ENCODE peak calls at places on chromosomes 7 and 10, in five cellular contexts. H is A549, B is HepG2, U is K562, M is H1. Q is an unnamed sample.

GRCh38 chr7:147635288-147635687 is 955.3 kb upstream of the C7orf33 start:
- DNase-seq in H (no peak), B (no peak), U (no peak), M (no peak), Q (no peak)

GRCh38 chr10:5627486-5628044 is 38.8 kb downstream of the ASB13 start:
- DNase-seq in H (no peak), B (peak), U (no peak), M (no peak), Q (no peak)

GRCh38 chr7:50226669-50227068 is 77.8 kb upstream of the IKZF1 start:
- DNase-seq in H (no peak), B (no peak), U (no peak), M (no peak), Q (no peak)

GRCh38 chr7:1455241-1455939 is 3.9 kb downstream of the MICALL2 start:
- DNase-seq in H (no peak), B (no peak), U (no peak), M (no peak), Q (no peak)

GRCh38 chr10:113995201-113995600 is 48.5 kb upstream of the ADRB1 start:
- DNase-seq in H (no peak), B (no peak), U (no peak), M (no peak), Q (no peak)

GRCh38 chr10:15703944-15704580 is 15.7 kb downstream of the ITGA8 start:
- DNase-seq in H (no peak), B (no peak), U (no peak), M (no peak), Q (no peak)

GRCh38 chr7:30285067-30285530 is 702 bp downstream of the ZNRF2 start:
- DNase-seq in H (no peak), B (no peak), U (peak), M (no peak), Q (peak)

GRCh38 chr10:93028881-93029280 is 31.7 kb upstream of the CYP26C1 start:
- DNase-seq in H (peak), B (no peak), U (no peak), M (no peak), Q (peak)

GRCh38 chr7:17233643-17234397 is 64.6 kb upstream of the AHR start:
- DNase-seq in H (no peak), B (no peak), U (no peak), M (no peak), Q (no peak)

GRCh38 chr10:110860576-110861241 is 11.0 kb upstream of the PDCD4 start:
- DNase-seq in H (no peak), B (peak), U (no peak), M (no peak), Q (no peak)

GRCh38 chr7:155796381-155797261 is 15.6 kb downstream of the SHH start:
- DNase-seq in H (peak), B (no peak), U (peak), M (no peak), Q (no peak)

GRCh38 chr10:133461841-133462240 is 8.1 kb downstream of the SCART1 start:
- DNase-seq in H (no peak), B (no peak), U (no peak), M (no peak), Q (no peak)

GRCh38 chr7:8480466-8480865 is 47.1 kb downstream of the NXPH1 start:
- DNase-seq in H (no peak), B (no peak), U (no peak), M (no peak), Q (no peak)

GRCh38 chr7:84412161-84412969 is 217.8 kb upstream of the SEMA3A start:
- DNase-seq in H (peak), B (peak), U (no peak), M (no peak), Q (peak)

GRCh38 chr7:37230221-37230620 is 218.4 kb downstream of the ELMO1 start:
- DNase-seq in H (no peak), B (no peak), U (peak), M (no peak), Q (no peak)

GRCh38 chr10:19847321-19847720 is 31.1 kb downstream of the PLXDC2 start:
- DNase-seq in H (no peak), B (no peak), U (no peak), M (no peak), Q (peak)

DNA sequence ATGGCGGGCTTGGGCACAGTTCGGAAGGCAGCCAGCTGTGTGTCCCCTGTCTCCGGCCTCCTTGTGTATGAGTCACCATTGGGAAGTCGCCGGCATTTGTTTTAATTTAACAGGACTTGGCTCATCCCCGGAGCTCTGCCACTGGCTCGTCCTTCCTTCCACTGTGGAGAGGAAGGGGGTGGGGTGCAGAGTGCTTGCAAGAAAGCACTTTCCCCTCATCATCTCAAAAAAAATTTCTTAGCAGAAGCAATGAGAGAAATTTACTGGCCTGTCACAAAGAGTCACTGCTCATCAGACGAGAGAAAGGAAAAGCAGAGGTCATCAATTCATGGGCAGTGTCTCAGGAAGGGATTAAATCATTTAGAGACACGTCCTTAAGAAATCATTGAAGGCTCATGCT is 93.2 kb downstream of the BMS1 start:
- DNase-seq in H (no peak), B (no peak), U (no peak), M (no peak), Q (peak)
- TF ChIP-seq MAFK in H (no peak), B (no peak), U (no peak), M (no peak), Q (no peak)

GRCh38 chr10:61016630-61017029 is 72.6 kb upstream of the RHOBTB1 start:
- DNase-seq in H (no peak), B (no peak), U (no peak), M (no peak), Q (no peak)

GRCh38 chr10:61024801-61025201 is 80.8 kb upstream of the RHOBTB1 start:
- DNase-seq in H (peak), B (peak), U (peak), M (no peak), Q (peak)

GRCh38 chr10:61020420-61021158 is 76.6 kb upstream of the RHOBTB1 start:
- DNase-seq in H (no peak), B (no peak), U (no peak), M (no peak), Q (no peak)

GRCh38 chr10:61023053-61023452 is 79.1 kb upstream of the RHOBTB1 start:
- DNase-seq in H (no peak), B (no peak), U (no peak), M (no peak), Q (no peak)

GRCh38 chr10:61021926-61022325 is 77.9 kb upstream of the RHOBTB1 start:
- DNase-seq in H (no peak), B (no peak), U (no peak), M (no peak), Q (no peak)
- TF ChIP-seq RAD21 in H (no peak), B (no peak), U (no peak), M (no peak), Q (no peak)

DNA sequence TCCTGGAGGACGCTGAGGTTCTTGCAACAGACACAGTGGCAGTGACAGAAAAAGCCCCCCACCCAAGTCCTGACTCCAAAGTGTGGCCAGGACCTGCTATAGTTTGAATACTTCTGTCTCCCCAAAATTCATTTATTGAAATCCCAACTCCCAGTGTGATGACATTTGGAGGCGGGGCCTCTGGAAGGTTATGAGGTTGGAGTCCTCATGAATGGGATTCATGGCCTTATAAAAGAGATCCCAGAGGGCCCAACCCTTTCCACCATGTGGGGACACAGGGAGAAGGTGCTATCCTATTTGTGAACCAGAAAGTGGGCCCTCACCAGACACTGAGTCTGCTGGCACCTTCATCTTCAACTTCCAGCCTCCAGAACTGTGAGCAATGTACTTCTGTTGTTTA is 18.3 kb downstream of the ANXA11 start:
- DNase-seq in H (no peak), B (no peak), U (no peak), M (no peak), Q (no peak)
- TF ChIP-seq MAFK in H (no peak), B (no peak), U (no peak), M (no peak), Q (no peak)

GRCh38 chr10:44756235-44756634 is 154.9 kb upstream of the TMEM72 start:
- DNase-seq in H (no peak), B (no peak), U (no peak), M (no peak), Q (peak)
- TF ChIP-seq RAD21 in H (no peak), B (no peak), U (no peak), M (no peak), Q (no peak)

Q was measured in IMR-90.